ENCODE peak calls at places on chromosomes 6 and 20, in eight cellular contexts. A is mammary epithelial cell; D is NB4; F is naive thymus-derived CD4-positive, alpha-beta T cell; V is stimulated activated CD4-positive, alpha-beta T cell treated with anti-CD3 and anti-CD28 coated beads, Interleukin-2, amount 100 ng/mL, for 24 hours; H is NCI-H524; M is EL; S is adipocyte. L is an unnamed sample.

GRCh38 chr6:125123051-125123450 is 30.5 kb upstream of the TPD52L1 start:
- DNase-seq in A (no peak), F (no peak), H (no peak), S (no peak), D (no peak), V (no peak), M (no peak), L (no peak)

GRCh38 chr6:144683216-144684070 is 398.3 kb downstream of the UTRN start:
- DNase-seq in A (no peak), S (no peak), M (no peak), F (no peak), D (no peak), V (no peak), H (no peak), L (no peak)

GRCh38 chr20:9677224-9677623 is 161.7 kb downstream of the PAK5 start:
- DNase-seq in V (no peak), A (no peak), F (no peak), D (no peak), S (no peak), H (no peak), M (no peak), L (no peak)

GRCh38 chr20:35766843-35767242 is 5.0 kb upstream of the PHF20 start:
- DNase-seq in S (no peak), D (no peak), A (no peak), H (no peak), V (no peak), F (no peak), M (no peak), L (no peak)

GRCh38 chr20:1474325-1474724 is 7.7 kb upstream of the NSFL1C start:
- DNase-seq in M (no peak), F (no peak), V (no peak), H (no peak), A (no peak), S (no peak), D (no peak), L (no peak)

GRCh38 chr6:74128536-74128935 is 432.5 kb downstream of the CD109 start:
- DNase-seq in D (no peak), H (no peak), M (peak; percentile 1), V (no peak), A (no peak), F (no peak), S (peak; percentile 19), L (no peak)

GRCh38 chr20:4592316-4593148 is 129.2 kb upstream of the PRND start:
- DNase-seq in F (peak; percentile 47), M (peak; percentile 60), D (peak; percentile 60), V (peak; percentile 63), H (peak; percentile 57), S (peak; percentile 77), A (peak; percentile 22), L (peak; percentile 89)

GRCh38 chr6:159716247-159717086 is 10.8 kb upstream of the WTAP start:
- DNase-seq in A (peak; percentile 96), F (no peak), V (no peak), D (peak; percentile 88), S (peak; percentile 96), H (peak; percentile 43), M (peak; percentile 92), L (no peak)

GRCh38 chr20:31967830-31968249 is at the start of gene XKR7:
- DNase-seq in A (no peak), S (no peak), D (peak; percentile 64), H (peak; percentile 88), V (no peak), F (no peak), M (no peak), L (no peak)

GRCh38 chr20:25364180-25364788 is 26.4 kb downstream of the ABHD12 start:
- DNase-seq in H (no peak), A (no peak), V (no peak), M (no peak), S (no peak), F (no peak), D (no peak), L (no peak)

GRCh38 chr6:113690255-113690956 is 166.7 kb upstream of the MARCKS start:
- DNase-seq in F (no peak), V (no peak), H (no peak), S (peak; percentile 88), A (peak; percentile 94), D (peak; percentile 60), M (peak; percentile 90), L (no peak)

GRCh38 chr20:49278817-49279676 is 1.2 kb upstream of the ZNFX1 start:
- DNase-seq in A (no peak), M (peak; percentile 30), H (no peak), V (peak; percentile 55), D (peak; percentile 56), S (peak; percentile 65), F (no peak), L (peak; percentile 78)

L was measured in activated CD8-positive, alpha-beta memory T cell treated with anti-CD3 and anti-CD28 coated beads, Interleukin-2, amount 50 U/mL, for 48 hours.